ENCODE peak calls at places on chromosomes 16 and 17, in five cellular contexts. L, D, T, Q and S are unnamed samples.

GRCh38 chr17:43736389-43736788 is 22.2 kb downstream of the SOST start:
- DNase-seq in Q (no peak), L (no peak), T (no peak), D (no peak), S (no peak)

GRCh38 chr16:29825145-29826044 is 5.1 kb downstream of the MVP start:
- DNase-seq in L (no peak), Q (no peak), T (no peak), D (peak), S (peak)

GRCh38 chr16:81405702-81406113 is 38.9 kb upstream of the CMIP start:
- DNase-seq in T (peak), Q (peak), D (peak), L (no peak), S (peak)

GRCh38 chr16:49833055-49833454 is 22.9 kb downstream of the ZNF423 start:
- DNase-seq in L (no peak), T (no peak), D (no peak), Q (no peak), S (no peak)

GRCh38 chr17:59001158-59001814 is 105.4 kb downstream of the TRIM37 start:
- DNase-seq in T (no peak), L (peak), Q (no peak), D (peak), S (peak)

GRCh38 chr17:39016193-39017153 is 49.3 kb upstream of the FBXO47 start:
- DNase-seq in L (no peak), D (no peak), T (no peak), Q (no peak), S (no peak)

GRCh38 chr17:73118876-73119485 is 26.5 kb upstream of the SLC39A11 start:
- DNase-seq in D (no peak), Q (no peak), L (no peak), T (no peak), S (no peak)

GRCh38 chr16:27470567-27471431 is 68.8 kb downstream of the IL21R start:
- DNase-seq in T (peak), D (no peak), L (no peak), Q (no peak), S (peak)

GRCh38 chr17:64641499-64641898 is 20.6 kb downstream of the SMURF2 start:
- DNase-seq in L (no peak), Q (no peak), T (no peak), D (peak), S (peak)

GRCh38 chr17:61511480-61512182 is 59.4 kb downstream of the TBX4 start:
- DNase-seq in L (no peak), D (no peak), T (no peak), Q (no peak), S (no peak)
- TF ChIP-seq ESRRA in L (no peak), D (no peak), T (no peak), Q (no peak), S (no peak)

GRCh38 chr16:20997147-20997546 is 96.6 kb downstream of the LYRM1 start:
- DNase-seq in L (no peak), Q (no peak), D (no peak), T (no peak), S (no peak)

GRCh38 chr16:20995711-20996110 is 95.1 kb downstream of the LYRM1 start:
- DNase-seq in Q (no peak), D (no peak), L (no peak), T (no peak), S (no peak)

GRCh38 chr16:21005008-21005407 is 104.4 kb downstream of the LYRM1 start:
- DNase-seq in D (no peak), Q (no peak), T (no peak), L (no peak), S (no peak)

DNA sequence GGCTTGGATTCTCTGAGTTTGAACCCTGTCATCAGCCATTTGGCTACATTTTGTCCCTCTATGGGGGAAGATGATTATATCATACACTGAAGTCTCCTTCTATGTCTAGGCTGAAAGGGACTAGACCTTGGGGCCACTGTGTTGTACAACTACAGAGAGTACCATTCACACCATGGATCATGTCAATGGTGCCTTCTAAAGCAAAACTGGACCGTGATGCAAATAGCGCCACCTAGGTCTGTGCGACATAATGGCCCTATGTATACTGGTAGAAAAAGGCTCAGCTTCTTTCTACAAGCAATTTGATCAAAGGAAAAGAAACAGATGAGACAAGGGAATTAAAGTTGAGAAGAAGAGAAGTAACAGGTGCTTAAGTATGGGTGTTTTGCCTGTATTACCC is 100.7 kb downstream of the LYRM1 start:
- DNase-seq in T (peak), Q (peak), L (no peak), D (peak), S (peak)
- TF ChIP-seq ESRRA in T (no peak), Q (no peak), L (no peak), D (no peak), S (no peak)

DNA sequence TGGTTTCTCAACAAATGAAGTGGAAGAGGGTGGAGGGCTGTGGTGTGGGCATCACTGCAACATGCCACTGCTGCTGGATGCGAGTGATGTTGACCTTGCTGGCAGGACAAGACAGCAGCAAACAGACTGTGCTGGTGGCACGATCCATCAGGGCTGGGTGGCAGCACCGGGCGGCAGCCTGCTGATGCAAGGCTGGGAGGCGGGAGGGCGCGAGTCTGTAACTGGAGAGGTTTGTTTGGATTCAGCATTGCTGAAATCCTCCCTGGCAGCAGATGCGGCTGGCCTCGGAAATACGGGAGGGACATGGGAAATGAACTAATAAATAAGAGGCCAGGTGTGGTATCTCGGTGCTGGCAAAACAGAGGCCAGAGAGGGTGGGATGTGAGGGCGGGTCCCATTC is 224.2 kb downstream of the ENGASE start:
- DNase-seq in T (no peak), D (no peak), L (no peak), Q (no peak), S (no peak)
- TF ChIP-seq ESRRA in T (no peak), D (no peak), L (no peak), Q (no peak), S (no peak)

GRCh38 chr17:50108556-50108955 is 13.4 kb downstream of the PDK2 start:
- DNase-seq in L (no peak), T (no peak), Q (no peak), D (no peak), S (no peak)

GRCh38 chr17:50105811-50106210 is 10.7 kb downstream of the PDK2 start:
- DNase-seq in D (no peak), L (no peak), T (no peak), Q (no peak), S (no peak)

GRCh38 chr17:50103941-50104340 is 8.8 kb downstream of the PDK2 start:
- DNase-seq in Q (no peak), L (no peak), D (no peak), T (no peak), S (no peak)

GRCh38 chr17:50107790-50108414 is 12.8 kb downstream of the PDK2 start:
- DNase-seq in T (no peak), Q (no peak), D (no peak), L (no peak), S (no peak)

DNA sequence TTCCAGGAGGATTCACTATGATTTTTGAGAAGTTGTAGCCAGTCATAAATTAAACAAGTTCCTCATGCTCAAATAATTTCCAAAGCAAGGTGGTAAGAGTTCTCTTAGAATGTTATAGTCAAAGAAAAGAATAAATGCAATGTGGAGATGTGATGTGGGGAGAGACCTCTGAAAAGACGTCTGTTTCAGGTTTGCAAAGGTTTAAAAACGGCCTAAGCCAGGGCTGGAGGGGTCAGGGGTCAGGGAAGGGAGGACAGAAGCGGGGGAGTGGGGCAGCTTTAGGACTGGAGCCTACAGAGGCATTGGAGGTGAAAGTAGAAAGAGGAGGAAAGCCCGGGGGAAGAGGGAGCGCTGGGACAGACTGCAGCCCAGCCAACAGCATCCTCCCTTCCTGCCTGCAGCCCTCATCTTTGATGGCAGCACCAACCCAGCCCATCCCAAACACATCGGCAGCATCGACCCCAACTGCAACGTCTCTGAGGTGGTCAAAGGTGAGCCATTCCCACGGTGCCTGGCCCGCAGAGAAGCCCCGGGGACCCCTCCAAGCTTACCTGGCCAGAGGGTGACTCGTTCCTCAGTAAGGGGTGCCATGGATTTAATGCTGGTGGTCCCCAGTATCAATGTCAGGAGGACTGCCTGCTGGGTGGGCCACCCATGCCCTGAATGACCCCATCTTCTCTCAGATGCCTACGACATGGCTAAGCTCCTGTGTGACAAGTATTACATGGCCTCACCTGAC is 11.4 kb downstream of the PDK2 start:
- DNase-seq in T (no peak), D (no peak), L (no peak), Q (no peak), S (no peak)
- TF ChIP-seq ESRRA in T (no peak), D (no peak), L (no peak), Q (no peak), S (no peak)

GRCh38 chr17:77222356-77222755 is 81.6 kb downstream of the SEC14L1 start:
- DNase-seq in Q (no peak), D (no peak), T (no peak), L (no peak), S (no peak)
- TF ChIP-seq ESRRA in Q (no peak), D (no peak), T (no peak), L (no peak), S (no peak)

DNA sequence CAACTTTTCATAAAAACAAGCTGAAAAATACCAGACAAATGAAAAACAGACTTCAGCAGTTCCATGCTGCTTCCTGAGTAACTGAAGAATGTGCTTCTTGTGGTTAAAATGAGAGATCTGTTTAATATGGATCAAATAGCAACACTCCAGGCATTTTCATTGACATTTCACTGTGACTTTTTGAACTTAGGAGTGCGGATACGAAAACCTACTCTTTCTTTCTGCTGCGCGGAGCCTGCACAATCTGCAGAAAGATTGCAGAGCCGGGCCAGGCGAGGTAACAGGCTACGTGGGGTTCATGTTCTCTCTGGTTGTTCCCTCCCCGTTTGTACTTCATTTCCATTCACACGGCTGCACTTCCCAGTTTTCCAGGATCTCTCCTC is 581 bp upstream of the PITPNC1 start:
- DNase-seq in T (no peak), Q (no peak), D (no peak), L (no peak), S (no peak)
- TF ChIP-seq ESRRA in T (no peak), Q (no peak), D (no peak), L (no peak), S (no peak)

GRCh38 chr16:64297863-64298579 is 823.8 kb downstream of the CDH11 start:
- DNase-seq in Q (no peak), T (no peak), D (no peak), L (no peak), S (no peak)
- TF ChIP-seq ESRRA in Q (no peak), T (no peak), D (no peak), L (no peak), S (no peak)

GRCh38 chr16:17520567-17520966 is 49.8 kb upstream of the XYLT1 start:
- DNase-seq in D (no peak), L (no peak), Q (no peak), T (no peak), S (no peak)
- TF ChIP-seq ESRRA in D (no peak), L (no peak), Q (no peak), T (no peak), S (no peak)

GRCh38 chr16:966035-966434 is 4.7 kb downstream of the LMF1 start:
- DNase-seq in Q (no peak), L (no peak), D (no peak), T (no peak), S (no peak)

GRCh38 chr16:967546-968295 is 3.1 kb downstream of the LMF1 start:
- DNase-seq in Q (no peak), D (no peak), T (no peak), L (no peak), S (no peak)

GRCh38 chr16:965487-965886 is 5.3 kb downstream of the LMF1 start:
- DNase-seq in D (no peak), L (no peak), Q (no peak), T (no peak), S (no peak)

GRCh38 chr16:967077-967541 is 3.7 kb downstream of the LMF1 start:
- DNase-seq in T (no peak), L (no peak), Q (no peak), D (no peak), S (no peak)

DNA sequence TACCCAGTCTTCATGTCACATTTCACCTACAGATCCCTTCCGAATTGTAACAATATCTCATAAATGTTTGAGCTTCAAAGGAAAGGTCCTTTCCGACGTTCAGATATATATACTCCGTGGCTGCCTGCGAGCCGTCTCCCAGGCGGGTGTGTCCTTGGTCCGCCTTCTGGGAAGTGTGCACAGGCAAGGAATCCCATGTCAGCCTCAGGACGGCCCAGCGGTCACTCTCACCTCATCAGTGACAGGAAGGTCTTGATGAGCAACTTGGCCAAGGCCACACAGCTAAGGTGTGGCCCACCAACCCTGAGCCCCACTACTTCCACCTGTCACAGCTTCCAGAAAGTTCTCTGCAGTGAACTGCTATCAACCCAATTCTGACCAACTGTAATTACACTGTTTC is 4.3 kb downstream of the LMF1 start:
- DNase-seq in Q (no peak), L (no peak), D (no peak), T (no peak), S (no peak)
- TF ChIP-seq ESRRA in Q (no peak), L (no peak), D (no peak), T (no peak), S (no peak)